ENCODE peak calls at places on chromosomes 3 and 15, in seven cellular contexts. One of them, this sample, is unnamed.

GRCh38 chr3:174125267-174125844 is 727.8 kb downstream of the NLGN1 start:
- DNase-seq in H9: peak
- DNase-seq in A549: no peak
- DNase-seq in heart right ventricle: peak
- DNase-seq in CD8-positive, alpha-beta memory T cell: no peak
- DNase-seq in left lung: no peak
- DNase-seq in NCI-H1105: peak
- DNase-seq in this sample: no peak

GRCh38 chr3:53250881-53251605 is 4.8 kb downstream of the TKT start:
- DNase-seq in CD8-positive, alpha-beta memory T cell: no peak
- DNase-seq in heart right ventricle: no peak
- DNase-seq in NCI-H1105: no peak
- DNase-seq in A549: no peak
- DNase-seq in left lung: peak
- DNase-seq in H9: no peak
- DNase-seq in this sample: no peak

GRCh38 chr15:72781621-72782020 is 1.9 kb downstream of the ADPGK start:
- DNase-seq in H9: no peak
- DNase-seq in NCI-H1105: no peak
- DNase-seq in CD8-positive, alpha-beta memory T cell: no peak
- DNase-seq in A549: no peak
- DNase-seq in left lung: no peak
- DNase-seq in heart right ventricle: no peak
- DNase-seq in this sample: no peak

GRCh38 chr3:181056276-181056675 is 66.7 kb upstream of the DNAJC19 start:
- DNase-seq in NCI-H1105: peak
- DNase-seq in heart right ventricle: no peak
- DNase-seq in H9: no peak
- DNase-seq in A549: no peak
- DNase-seq in CD8-positive, alpha-beta memory T cell: no peak
- DNase-seq in left lung: no peak
- DNase-seq in this sample: no peak

GRCh38 chr3:129623447-129624118 is 17.1 kb upstream of the PLXND1 start:
- DNase-seq in A549: peak
- DNase-seq in heart right ventricle: peak
- DNase-seq in CD8-positive, alpha-beta memory T cell: no peak
- DNase-seq in left lung: peak
- DNase-seq in NCI-H1105: no peak
- DNase-seq in H9: no peak
- DNase-seq in this sample: no peak

GRCh38 chr3:194730369-194730768 is 44.7 kb downstream of the FAM43A start:
- DNase-seq in left lung: no peak
- DNase-seq in heart right ventricle: no peak
- DNase-seq in CD8-positive, alpha-beta memory T cell: no peak
- DNase-seq in NCI-H1105: peak
- DNase-seq in H9: no peak
- DNase-seq in A549: no peak
- DNase-seq in this sample: no peak

GRCh38 chr3:149535395-149535685 is 60.8 kb downstream of the TM4SF4 start:
- DNase-seq in NCI-H1105: no peak
- DNase-seq in heart right ventricle: no peak
- DNase-seq in left lung: no peak
- DNase-seq in CD8-positive, alpha-beta memory T cell: no peak
- DNase-seq in A549: no peak
- DNase-seq in H9: no peak
- DNase-seq in this sample: no peak

GRCh38 chr3:119743921-119744320 is 38.0 kb upstream of the NR1I2 start:
- DNase-seq in CD8-positive, alpha-beta memory T cell: no peak
- DNase-seq in heart right ventricle: no peak
- DNase-seq in left lung: no peak
- DNase-seq in NCI-H1105: peak
- DNase-seq in A549: no peak
- DNase-seq in H9: no peak
- DNase-seq in this sample: no peak

GRCh38 chr3:95813261-95813660 is 1001.1 kb upstream of the EPHA6 start:
- DNase-seq in CD8-positive, alpha-beta memory T cell: no peak
- DNase-seq in heart right ventricle: no peak
- DNase-seq in A549: no peak
- DNase-seq in left lung: no peak
- DNase-seq in H9: no peak
- DNase-seq in NCI-H1105: no peak
- DNase-seq in this sample: no peak

GRCh38 chr3:195247086-195247862 is 23.7 kb downstream of the XXYLT1 start:
- DNase-seq in NCI-H1105: no peak
- DNase-seq in heart right ventricle: no peak
- DNase-seq in CD8-positive, alpha-beta memory T cell: no peak
- DNase-seq in A549: no peak
- DNase-seq in H9: no peak
- DNase-seq in left lung: peak
- DNase-seq in this sample: no peak

GRCh38 chr3:66490214-66490613 is 10.6 kb downstream of the LRIG1 start:
- DNase-seq in NCI-H1105: no peak
- DNase-seq in H9: no peak
- DNase-seq in left lung: no peak
- DNase-seq in CD8-positive, alpha-beta memory T cell: no peak
- DNase-seq in heart right ventricle: no peak
- DNase-seq in A549: no peak
- DNase-seq in this sample: no peak

GRCh38 chr15:29805043-29805707 is 17.1 kb downstream of the TJP1 start:
- DNase-seq in NCI-H1105: no peak
- DNase-seq in heart right ventricle: peak
- DNase-seq in H9: no peak
- DNase-seq in CD8-positive, alpha-beta memory T cell: no peak
- DNase-seq in left lung: no peak
- DNase-seq in A549: peak
- DNase-seq in this sample: no peak

GRCh38 chr3:192413461-192413860 is 313.9 kb downstream of the FGF12 start:
- DNase-seq in NCI-H1105: no peak
- DNase-seq in heart right ventricle: no peak
- DNase-seq in A549: peak
- DNase-seq in H9: no peak
- DNase-seq in CD8-positive, alpha-beta memory T cell: no peak
- DNase-seq in left lung: no peak
- DNase-seq in this sample: no peak

GRCh38 chr3:52480768-52481715 is 14.1 kb upstream of the STAB1 start:
- DNase-seq in CD8-positive, alpha-beta memory T cell: no peak
- DNase-seq in H9: peak
- DNase-seq in heart right ventricle: no peak
- DNase-seq in left lung: peak
- DNase-seq in A549: no peak
- DNase-seq in NCI-H1105: no peak
- DNase-seq in this sample: no peak

GRCh38 chr3:4634894-4635293 is 141.7 kb downstream of the ITPR1 start:
- DNase-seq in left lung: no peak
- DNase-seq in NCI-H1105: no peak
- DNase-seq in CD8-positive, alpha-beta memory T cell: no peak
- DNase-seq in A549: no peak
- DNase-seq in heart right ventricle: no peak
- DNase-seq in H9: no peak
- DNase-seq in this sample: no peak

GRCh38 chr3:64571982-64572381 is 115.8 kb downstream of the ADAMTS9 start:
- DNase-seq in heart right ventricle: no peak
- DNase-seq in NCI-H1105: no peak
- DNase-seq in CD8-positive, alpha-beta memory T cell: no peak
- DNase-seq in left lung: no peak
- DNase-seq in H9: no peak
- DNase-seq in A549: no peak
- DNase-seq in this sample: no peak

GRCh38 chr3:155991847-155992246 is 121.4 kb downstream of the GMPS start:
- DNase-seq in NCI-H1105: no peak
- DNase-seq in A549: no peak
- DNase-seq in heart right ventricle: no peak
- DNase-seq in H9: no peak
- DNase-seq in left lung: no peak
- DNase-seq in CD8-positive, alpha-beta memory T cell: no peak
- DNase-seq in this sample: no peak

GRCh38 chr3:158079599-158079998 is 26.6 kb downstream of the SHOX2 start:
- DNase-seq in H9: no peak
- DNase-seq in CD8-positive, alpha-beta memory T cell: no peak
- DNase-seq in left lung: no peak
- DNase-seq in A549: no peak
- DNase-seq in NCI-H1105: no peak
- DNase-seq in heart right ventricle: no peak
- DNase-seq in this sample: no peak

GRCh38 chr3:15822281-15822680 is 24.5 kb upstream of the ANKRD28 start:
- DNase-seq in CD8-positive, alpha-beta memory T cell: no peak
- DNase-seq in NCI-H1105: no peak
- DNase-seq in H9: no peak
- DNase-seq in A549: no peak
- DNase-seq in left lung: no peak
- DNase-seq in heart right ventricle: no peak
- DNase-seq in this sample: no peak

GRCh38 chr15:85785887-85786777 is 8.6 kb downstream of the KLHL25 start:
- DNase-seq in heart right ventricle: peak
- DNase-seq in NCI-H1105: peak
- DNase-seq in H9: no peak
- DNase-seq in A549: peak
- DNase-seq in CD8-positive, alpha-beta memory T cell: no peak
- DNase-seq in left lung: peak
- DNase-seq in this sample: no peak

This sample was measured in T follicular helper cell.